ENCODE peak calls at places on chromosomes 13 and 19, in seven cellular contexts. J is stimulated activated CD8-positive, alpha-beta memory T cell treated with anti-CD3 and anti-CD28 coated beads, Interleukin-2, amount 100 ng/mL, for 1 hour; Q is mucosa of gallbladder; A is lower leg skin; S is BJ; D is thoracic aorta; N is AG09309. B is an unnamed sample.

GRCh38 chr13:24642236-24642635 is 38.0 kb upstream of the ATP12A start:
- DNase-seq in J (no peak), Q (no peak), A (no peak), S (no peak), D (no peak), N (no peak), B (no peak)

GRCh38 chr19:10193666-10194499 is 870 bp downstream of the DNMT1 start:
- DNase-seq in J (peak), Q (no peak), A (peak), S (no peak), D (no peak), N (no peak), B (peak)

GRCh38 chr19:3403489-3404323 is 37.3 kb downstream of the NFIC start:
- DNase-seq in J (no peak), Q (peak), A (peak), S (peak), D (peak), N (peak), B (no peak)

GRCh38 chr13:114106991-114107685 is 25.3 kb downstream of the RASA3 start:
- DNase-seq in J (no peak), Q (no peak), A (peak), S (no peak), D (no peak), N (no peak), B (no peak)

GRCh38 chr13:41200126-41200525 is 5.8 kb upstream of the KBTBD7 start:
- DNase-seq in J (no peak), Q (no peak), A (no peak), S (no peak), D (no peak), N (no peak), B (no peak)

GRCh38 chr13:62793850-62794249 is 1378.2 kb upstream of the PCDH20 start:
- DNase-seq in J (no peak), Q (no peak), A (no peak), S (no peak), D (no peak), N (no peak), B (no peak)

GRCh38 chr19:39873385-39873784 is 27.2 kb upstream of the FBL start:
- DNase-seq in J (no peak), Q (no peak), A (peak), S (no peak), D (no peak), N (no peak), B (no peak)

GRCh38 chr13:92843549-92843948 is 383.1 kb upstream of the GPC6 start:
- DNase-seq in J (no peak), Q (no peak), A (no peak), S (no peak), D (no peak), N (no peak), B (no peak)

GRCh38 chr19:5049561-5049960 is 80.6 kb downstream of the KDM4B start:
- DNase-seq in J (no peak), Q (no peak), A (no peak), S (no peak), D (no peak), N (no peak), B (no peak)

GRCh38 chr19:16274466-16274865 is 50.2 kb upstream of the KLF2 start:
- DNase-seq in J (no peak), Q (no peak), A (no peak), S (no peak), D (no peak), N (no peak), B (no peak)

GRCh38 chr19:7655581-7655980 is 13.3 kb upstream of the RETN start:
- DNase-seq in J (no peak), Q (no peak), A (no peak), S (no peak), D (no peak), N (no peak), B (no peak)

GRCh38 chr13:86856996-86857395 is 814.2 kb upstream of the SLITRK5 start:
- DNase-seq in J (no peak), Q (no peak), A (no peak), S (no peak), D (no peak), N (no peak), B (no peak)

GRCh38 chr13:98512774-98513327 is 64.1 kb downstream of the STK24 start:
- DNase-seq in J (no peak), Q (no peak), A (no peak), S (no peak), D (no peak), N (no peak), B (no peak)

GRCh38 chr19:38952395-38953165 is 21.8 kb downstream of the MRPS12 start:
- DNase-seq in J (no peak), Q (peak), A (no peak), S (no peak), D (no peak), N (no peak), B (peak)